ENCODE peak calls at places on chromosomes 13 and 19, in four cellular contexts. B is hepatocyte, W is left lung, K is ascending aorta. Z is an unnamed sample.
A peak's percentile ranks its signal among the peaks of the same experiment; 100 is the strongest.

GRCh38 chr19:34962945-34963530 is 991 bp downstream of the ZNF792 start:
- DNase-seq in B (no peak), W (no peak), K (no peak), Z (no peak)

GRCh38 chr19:13814550-13814949 is 19.3 kb downstream of the ZSWIM4 start:
- DNase-seq in B (no peak), W (no peak), K (no peak), Z (no peak)

GRCh38 chr13:25095862-25096453 is at the start of gene PABPC3:
- DNase-seq in B (no peak), W (peak; percentile 65), K (no peak), Z (no peak)

GRCh38 chr13:26300140-26300539 is 46.2 kb downstream of the CDK8 start:
- DNase-seq in B (no peak), W (no peak), K (no peak), Z (no peak)

GRCh38 chr19:5539431-5539833 is 28.3 kb downstream of the TINCR start:
- DNase-seq in B (no peak), W (no peak), K (no peak), Z (no peak)

GRCh38 chr13:94902722-94903407 is 190.5 kb upstream of the SOX21 start:
- DNase-seq in B (no peak), W (no peak), K (no peak), Z (no peak)

GRCh38 chr13:112146073-112146360 is 79.1 kb downstream of the SOX1 start:
- DNase-seq in B (no peak), W (no peak), K (no peak), Z (no peak)

GRCh38 chr19:46784262-46785053 is 3.9 kb downstream of the SLC1A5 start:
- DNase-seq in B (peak; percentile 84), W (peak; percentile 93), K (peak; percentile 23), Z (peak; percentile 35)

GRCh38 chr13:112842931-112843391 is 126.1 kb upstream of the MCF2L start:
- DNase-seq in B (no peak), W (no peak), K (no peak), Z (no peak)

GRCh38 chr13:36432106-36432544 is at the start of gene CCNA1:
- DNase-seq in B (peak; percentile 30), W (peak; percentile 93), K (no peak), Z (peak; percentile 23)

GRCh38 chr19:3585301-3586123 is at the start of gene GIPC3:
- DNase-seq in B (no peak), W (no peak), K (no peak), Z (peak; percentile 26)

GRCh38 chr19:46732966-46733692 is 12.7 kb upstream of the FKRP start:
- DNase-seq in B (no peak), W (peak; percentile 89), K (peak; percentile 47), Z (no peak)

GRCh38 chr13:19646062-19646461 is 12.6 kb downstream of the MPHOSPH8 start:
- DNase-seq in B (no peak), W (no peak), K (no peak), Z (no peak)

GRCh38 chr13:111790621-111791020 is 276.3 kb upstream of the SOX1 start:
- DNase-seq in B (no peak), W (no peak), K (no peak), Z (no peak)

GRCh38 chr13:111486801-111487200 is 166.4 kb downstream of the TEX29 start:
- DNase-seq in B (no peak), W (peak; percentile 8), K (no peak), Z (no peak)

GRCh38 chr19:49348305-49349188 is 13.3 kb downstream of the CD37 start:
- DNase-seq in B (no peak), W (no peak), K (no peak), Z (no peak)

GRCh38 chr13:28440774-28441532 is 54.0 kb downstream of the FLT1 start:
- DNase-seq in B (no peak), W (no peak), K (no peak), Z (no peak)

GRCh38 chr19:55091126-55091910 is 15.6 kb downstream of the EPS8L1 start:
- DNase-seq in B (no peak), W (no peak), K (no peak), Z (no peak)

GRCh38 chr13:77800219-77800618 is 102.7 kb downstream of the SLAIN1 start:
- DNase-seq in B (no peak), W (no peak), K (no peak), Z (no peak)

GRCh38 chr19:35937345-35938281 is 1.4 kb downstream of the LRFN3 start:
- DNase-seq in B (no peak), W (no peak), K (no peak), Z (no peak)

GRCh38 chr13:36183901-36184300 is 30.5 kb downstream of the SOHLH2 start:
- DNase-seq in B (no peak), W (no peak), K (no peak), Z (no peak)

GRCh38 chr19:41859618-41860418 is at the start of gene RPS19:
- DNase-seq in B (peak; percentile 99), W (peak; percentile 98), K (peak; percentile 92), Z (peak; percentile 98)
- TF ChIP-seq CTCF in B (peak; percentile 49), W (peak; percentile 43), K (peak; percentile 60), Z (no peak)

GRCh38 chr19:21595185-21595584 is 89.8 kb downstream of the ZNF429 start:
- DNase-seq in B (no peak), W (no peak), K (no peak), Z (no peak)
- TF ChIP-seq CTCF in B (no peak), W (no peak), K (no peak), Z (no peak)

DNA sequence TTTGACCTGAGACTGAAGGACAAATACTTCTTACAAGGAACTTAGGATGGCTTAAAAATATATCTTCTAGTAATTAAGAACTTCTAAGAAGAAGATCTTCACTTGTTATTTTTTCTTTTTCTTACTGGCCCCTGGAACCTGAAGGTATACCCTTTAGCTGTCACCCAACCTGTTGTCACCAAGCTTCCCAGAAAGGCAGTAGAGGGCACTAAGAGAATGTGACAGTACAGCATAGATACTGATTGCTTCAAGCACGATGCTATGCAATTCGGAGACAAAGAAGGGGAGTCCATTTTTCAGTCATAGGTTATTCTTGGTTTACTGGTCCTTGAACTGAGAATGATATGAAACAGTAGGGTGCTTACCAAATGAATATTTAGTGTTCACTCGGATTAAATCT is 208.3 kb upstream of the PCDH9 start:
- DNase-seq in B (no peak), W (no peak), K (no peak), Z (no peak)
- TF ChIP-seq CTCF in B (peak; percentile 14), W (no peak), K (no peak), Z (no peak)

GRCh38 chr19:15238639-15239155 is 6.4 kb upstream of the EPHX3 start:
- DNase-seq in B (no peak), W (no peak), K (no peak), Z (no peak)
- TF ChIP-seq CTCF in B (no peak), W (no peak), K (no peak), Z (no peak)

DNA sequence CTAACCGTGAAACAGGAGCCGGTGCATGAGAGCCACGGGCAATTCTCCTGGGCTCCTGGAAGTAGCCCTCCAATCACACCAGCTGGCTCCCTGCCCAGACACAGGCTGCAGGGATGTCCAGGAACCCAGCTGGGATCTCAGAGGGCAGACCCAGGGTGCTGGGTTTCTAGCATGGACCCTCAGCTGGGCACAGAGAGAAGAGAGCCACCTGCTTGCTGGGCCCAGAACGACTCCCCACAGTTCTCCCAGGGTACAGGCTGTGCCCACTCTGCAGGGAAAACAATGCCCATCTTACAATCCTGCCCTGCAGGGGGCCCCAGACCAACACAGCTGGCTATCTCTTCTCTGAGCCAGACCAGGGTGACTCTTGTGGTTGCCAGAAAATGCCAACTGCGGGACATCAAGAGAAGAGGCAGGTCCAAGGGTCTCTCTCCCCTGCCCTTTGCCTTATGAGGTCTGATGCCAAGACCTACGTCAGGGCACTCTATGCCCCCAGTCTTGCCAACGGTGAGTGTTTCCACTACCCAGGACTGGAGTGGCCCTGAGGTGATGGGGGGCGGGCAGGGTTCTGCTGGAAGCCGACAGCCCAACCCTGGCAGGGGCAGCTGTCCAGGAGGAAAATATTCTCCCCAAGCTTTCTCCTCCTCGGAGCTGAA is 64.6 kb downstream of the CEBPG start:
- DNase-seq in B (no peak), W (peak; percentile 34), K (no peak), Z (no peak)
- TF ChIP-seq CTCF in B (no peak), W (no peak), K (no peak), Z (no peak)

GRCh38 chr13:46613409-46614049 is 60.6 kb downstream of the LRCH1 start:
- DNase-seq in B (no peak), W (no peak), K (no peak), Z (no peak)

GRCh38 chr13:46614582-46614981 is 61.6 kb downstream of the LRCH1 start:
- DNase-seq in B (no peak), W (no peak), K (no peak), Z (no peak)

GRCh38 chr13:46617885-46618284 is 64.9 kb downstream of the LRCH1 start:
- DNase-seq in B (no peak), W (no peak), K (no peak), Z (no peak)

GRCh38 chr13:46617382-46617781 is 64.4 kb downstream of the LRCH1 start:
- DNase-seq in B (no peak), W (no peak), K (no peak), Z (no peak)

GRCh38 chr13:46615888-46616531 is 63.0 kb downstream of the LRCH1 start:
- DNase-seq in B (peak; percentile 20), W (no peak), K (no peak), Z (no peak)
- TF ChIP-seq CTCF in B (no peak), W (no peak), K (no peak), Z (no peak)

GRCh38 chr19:31670931-31671330 is 321.7 kb upstream of the TSHZ3 start:
- DNase-seq in B (no peak), W (no peak), K (no peak), Z (no peak)

GRCh38 chr19:31674503-31675186 is 325.4 kb upstream of the TSHZ3 start:
- DNase-seq in B (no peak), W (no peak), K (no peak), Z (no peak)

GRCh38 chr19:31675187-31675913 is 326.1 kb upstream of the TSHZ3 start:
- DNase-seq in B (no peak), W (no peak), K (no peak), Z (no peak)

GRCh38 chr19:31678421-31678820 is 329.2 kb upstream of the TSHZ3 start:
- DNase-seq in B (no peak), W (no peak), K (no peak), Z (no peak)

DNA sequence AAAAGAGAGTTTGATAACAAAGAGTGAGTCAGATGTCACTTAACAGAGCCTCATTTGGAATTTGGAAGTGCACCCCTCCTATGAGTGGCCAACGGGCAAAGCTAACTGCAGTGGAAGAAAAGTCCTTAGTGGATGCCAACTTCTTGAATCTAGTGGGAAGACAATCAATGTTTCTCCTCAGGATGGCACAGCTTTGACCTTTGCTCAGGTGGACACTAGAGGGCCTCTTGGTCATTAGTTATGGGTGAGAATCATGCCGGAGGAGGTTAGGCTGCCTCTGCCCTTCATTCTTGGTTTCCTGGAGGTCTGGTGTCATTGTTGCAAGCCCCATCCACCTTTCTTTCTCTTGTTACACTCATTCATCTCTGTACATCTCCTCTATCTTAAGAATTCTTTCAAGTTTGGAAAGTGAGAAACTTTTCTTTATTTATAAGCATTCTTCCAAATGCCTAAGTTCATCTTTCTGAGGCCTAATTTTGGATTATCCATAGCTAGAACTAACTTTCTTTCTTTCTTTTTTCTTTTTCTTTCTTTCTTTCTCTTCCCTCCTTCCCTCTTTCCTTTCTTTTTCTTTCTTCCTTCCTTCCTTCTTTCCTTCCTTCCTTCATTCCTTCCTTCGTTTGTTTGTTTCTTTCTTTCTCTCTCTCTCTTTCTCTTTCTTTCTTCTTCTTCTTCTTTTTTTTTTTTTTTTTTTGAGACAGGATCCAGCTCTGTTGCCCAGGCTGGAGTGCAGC is 327.2 kb upstream of the TSHZ3 start:
- DNase-seq in B (peak; percentile 13), W (no peak), K (no peak), Z (no peak)
- TF ChIP-seq CTCF in B (peak; percentile 23), W (no peak), K (no peak), Z (no peak)

GRCh38 chr13:40146063-40146462 is 490.6 kb downstream of the COG6 start:
- DNase-seq in B (no peak), W (no peak), K (no peak), Z (no peak)
- TF ChIP-seq CTCF in B (no peak), W (no peak), K (no peak), Z (no peak)

Z was measured in activated B cell treated with CpG ODN at 0.5 μM for 24 hours.